ENCODE peak calls at places on chromosomes 4 and X, in six cellular contexts. One of them, this sample, is unnamed.

GRCh38 chrX:110218591-110218990 is 99.3 kb downstream of the AMMECR1 start:
- DNase-seq in EH: peak
- DNase-seq in small intestine: no peak
- DNase-seq in neural progenitor cell: no peak
- DNase-seq in stimulated activated naive CD8-positive, alpha-beta T cell treated with anti-CD3 and anti-CD28 coated beads, Interleukin-15, amount 100 ng/mL, for 72 hours: no peak
- DNase-seq in aorta: no peak
- DNase-seq in this sample: no peak

GRCh38 chrX:56588397-56589188 is 25.2 kb downstream of the UBQLN2 start:
- DNase-seq in EH: no peak
- DNase-seq in small intestine: no peak
- DNase-seq in neural progenitor cell: no peak
- DNase-seq in stimulated activated naive CD8-positive, alpha-beta T cell treated with anti-CD3 and anti-CD28 coated beads, Interleukin-15, amount 100 ng/mL, for 72 hours: no peak
- DNase-seq in aorta: no peak
- DNase-seq in this sample: no peak

GRCh38 chr4:76053730-76054129 is 17.9 kb upstream of the CXCL11 start:
- DNase-seq in EH: no peak
- DNase-seq in small intestine: no peak
- DNase-seq in neural progenitor cell: no peak
- DNase-seq in stimulated activated naive CD8-positive, alpha-beta T cell treated with anti-CD3 and anti-CD28 coated beads, Interleukin-15, amount 100 ng/mL, for 72 hours: no peak
- DNase-seq in aorta: no peak
- DNase-seq in this sample: no peak

GRCh38 chrX:132559101-132559500 is 70.3 kb upstream of the MBNL3 start:
- DNase-seq in EH: no peak
- DNase-seq in small intestine: no peak
- DNase-seq in neural progenitor cell: no peak
- DNase-seq in stimulated activated naive CD8-positive, alpha-beta T cell treated with anti-CD3 and anti-CD28 coated beads, Interleukin-15, amount 100 ng/mL, for 72 hours: no peak
- DNase-seq in aorta: no peak
- DNase-seq in this sample: no peak

GRCh38 chr4:47686294-47686872 is 151.5 kb downstream of the CORIN start:
- DNase-seq in EH: peak
- DNase-seq in small intestine: peak
- DNase-seq in neural progenitor cell: peak
- DNase-seq in stimulated activated naive CD8-positive, alpha-beta T cell treated with anti-CD3 and anti-CD28 coated beads, Interleukin-15, amount 100 ng/mL, for 72 hours: peak
- DNase-seq in aorta: peak
- DNase-seq in this sample: no peak

GRCh38 chr4:174069848-174070330 is 213.6 kb downstream of the FBXO8 start:
- DNase-seq in EH: no peak
- DNase-seq in small intestine: no peak
- DNase-seq in neural progenitor cell: no peak
- DNase-seq in stimulated activated naive CD8-positive, alpha-beta T cell treated with anti-CD3 and anti-CD28 coated beads, Interleukin-15, amount 100 ng/mL, for 72 hours: no peak
- DNase-seq in aorta: no peak
- DNase-seq in this sample: no peak

GRCh38 chr4:184343400-184344177 is 125.9 kb upstream of the ENPP6 start:
- DNase-seq in EH: peak
- DNase-seq in small intestine: peak
- DNase-seq in neural progenitor cell: peak
- DNase-seq in stimulated activated naive CD8-positive, alpha-beta T cell treated with anti-CD3 and anti-CD28 coated beads, Interleukin-15, amount 100 ng/mL, for 72 hours: peak
- DNase-seq in aorta: peak
- DNase-seq in this sample: peak

GRCh38 chrX:133645977-133646750 is 230.9 kb upstream of the GPC4 start:
- DNase-seq in EH: no peak
- DNase-seq in small intestine: no peak
- DNase-seq in neural progenitor cell: no peak
- DNase-seq in stimulated activated naive CD8-positive, alpha-beta T cell treated with anti-CD3 and anti-CD28 coated beads, Interleukin-15, amount 100 ng/mL, for 72 hours: no peak
- DNase-seq in aorta: no peak
- DNase-seq in this sample: no peak

GRCh38 chrX:119870626-119871131 is 854 bp downstream of the RNF113A start:
- DNase-seq in EH: peak
- DNase-seq in small intestine: peak
- DNase-seq in neural progenitor cell: peak
- DNase-seq in stimulated activated naive CD8-positive, alpha-beta T cell treated with anti-CD3 and anti-CD28 coated beads, Interleukin-15, amount 100 ng/mL, for 72 hours: peak
- DNase-seq in aorta: no peak
- DNase-seq in this sample: peak

GRCh38 chrX:119734897-119735339 is 23.5 kb upstream of the SOWAHD start:
- DNase-seq in EH: no peak
- DNase-seq in small intestine: peak
- DNase-seq in neural progenitor cell: no peak
- DNase-seq in stimulated activated naive CD8-positive, alpha-beta T cell treated with anti-CD3 and anti-CD28 coated beads, Interleukin-15, amount 100 ng/mL, for 72 hours: no peak
- DNase-seq in aorta: peak
- DNase-seq in this sample: peak

GRCh38 chr4:108717386-108717785 is 45.5 kb downstream of the ETNPPL start:
- DNase-seq in EH: no peak
- DNase-seq in small intestine: no peak
- DNase-seq in neural progenitor cell: no peak
- DNase-seq in stimulated activated naive CD8-positive, alpha-beta T cell treated with anti-CD3 and anti-CD28 coated beads, Interleukin-15, amount 100 ng/mL, for 72 hours: no peak
- DNase-seq in aorta: no peak
- DNase-seq in this sample: no peak

GRCh38 chr4:171281359-171281758 is 531.8 kb upstream of the GALNTL6 start:
- DNase-seq in EH: no peak
- DNase-seq in small intestine: no peak
- DNase-seq in neural progenitor cell: peak
- DNase-seq in stimulated activated naive CD8-positive, alpha-beta T cell treated with anti-CD3 and anti-CD28 coated beads, Interleukin-15, amount 100 ng/mL, for 72 hours: no peak
- DNase-seq in aorta: no peak
- DNase-seq in this sample: no peak

GRCh38 chr4:144574004-144574403 is 72.0 kb upstream of the HHIP start:
- DNase-seq in EH: no peak
- DNase-seq in small intestine: no peak
- DNase-seq in neural progenitor cell: no peak
- DNase-seq in stimulated activated naive CD8-positive, alpha-beta T cell treated with anti-CD3 and anti-CD28 coated beads, Interleukin-15, amount 100 ng/mL, for 72 hours: no peak
- DNase-seq in aorta: no peak
- DNase-seq in this sample: no peak

GRCh38 chr4:62279689-62280088 is 1079.6 kb downstream of the ADGRL3 start:
- DNase-seq in EH: no peak
- DNase-seq in small intestine: no peak
- DNase-seq in neural progenitor cell: no peak
- DNase-seq in stimulated activated naive CD8-positive, alpha-beta T cell treated with anti-CD3 and anti-CD28 coated beads, Interleukin-15, amount 100 ng/mL, for 72 hours: no peak
- DNase-seq in aorta: no peak
- DNase-seq in this sample: no peak

GRCh38 chrX:153614818-153615217 is 15.9 kb upstream of the CCNQ start:
- DNase-seq in EH: no peak
- DNase-seq in small intestine: no peak
- DNase-seq in neural progenitor cell: no peak
- DNase-seq in stimulated activated naive CD8-positive, alpha-beta T cell treated with anti-CD3 and anti-CD28 coated beads, Interleukin-15, amount 100 ng/mL, for 72 hours: no peak
- DNase-seq in aorta: no peak
- DNase-seq in this sample: no peak

GRCh38 chr4:14022428-14022827 is 394.9 kb upstream of the BOD1L1 start:
- DNase-seq in EH: peak
- DNase-seq in small intestine: peak
- DNase-seq in neural progenitor cell: no peak
- DNase-seq in stimulated activated naive CD8-positive, alpha-beta T cell treated with anti-CD3 and anti-CD28 coated beads, Interleukin-15, amount 100 ng/mL, for 72 hours: no peak
- DNase-seq in aorta: no peak
- DNase-seq in this sample: no peak

GRCh38 chr4:126916626-126917140 is 716.1 kb upstream of the INTU start:
- DNase-seq in EH: peak
- DNase-seq in small intestine: no peak
- DNase-seq in neural progenitor cell: no peak
- DNase-seq in stimulated activated naive CD8-positive, alpha-beta T cell treated with anti-CD3 and anti-CD28 coated beads, Interleukin-15, amount 100 ng/mL, for 72 hours: no peak
- DNase-seq in aorta: no peak
- DNase-seq in this sample: no peak

GRCh38 chrX:70592091-70592490 is 147.5 kb downstream of the DLG3 start:
- DNase-seq in EH: peak
- DNase-seq in small intestine: no peak
- DNase-seq in neural progenitor cell: no peak
- DNase-seq in stimulated activated naive CD8-positive, alpha-beta T cell treated with anti-CD3 and anti-CD28 coated beads, Interleukin-15, amount 100 ng/mL, for 72 hours: peak
- DNase-seq in aorta: no peak
- DNase-seq in this sample: no peak

GRCh38 chr4:99763635-99764101 is 53.0 kb upstream of the DAPP1 start:
- DNase-seq in EH: peak
- DNase-seq in small intestine: no peak
- DNase-seq in neural progenitor cell: no peak
- DNase-seq in stimulated activated naive CD8-positive, alpha-beta T cell treated with anti-CD3 and anti-CD28 coated beads, Interleukin-15, amount 100 ng/mL, for 72 hours: no peak
- DNase-seq in aorta: peak
- DNase-seq in this sample: no peak

This sample was measured in sigmoid colon.